ENCODE peak calls at places on chromosomes 11 and 22, in four cellular contexts. One of them, this sample, is unnamed. For H3K4me1, the result is how much of the 10 kb centered on the place peaks cover.

GRCh38 chr22:37750596-37751162 is 53.8 kb downstream of the TRIOBP start:
- DNase-seq in HAP-1: no peak
- DNase-seq in left ventricle myocardium inferior: no peak
- DNase-seq in neuronal stem cell: no peak
- DNase-seq in this sample: no peak

GRCh38 chr11:125224391-125225015 is 60.0 kb downstream of the PKNOX2 start:
- DNase-seq in left ventricle myocardium inferior: no peak
- DNase-seq in HAP-1: peak
- DNase-seq in neuronal stem cell: no peak
- DNase-seq in this sample: no peak

GRCh38 chr22:47367993-47368945 is 605.8 kb downstream of the TBC1D22A start:
- DNase-seq in left ventricle myocardium inferior: no peak
- DNase-seq in HAP-1: no peak
- DNase-seq in neuronal stem cell: no peak
- DNase-seq in this sample: no peak

GRCh38 chr11:123166095-123166559 is 28.9 kb downstream of the CLMP start:
- DNase-seq in left ventricle myocardium inferior: peak
- DNase-seq in HAP-1: peak
- DNase-seq in neuronal stem cell: peak
- DNase-seq in this sample: peak

GRCh38 chr11:12573707-12574106 is 100.5 kb upstream of the TEAD1 start:
- DNase-seq in neuronal stem cell: no peak
- DNase-seq in left ventricle myocardium inferior: no peak
- DNase-seq in HAP-1: no peak
- DNase-seq in this sample: no peak

GRCh38 chr22:48772286-48772907 is 1055.3 kb downstream of the BRD1 start:
- DNase-seq in HAP-1: no peak
- DNase-seq in neuronal stem cell: no peak
- DNase-seq in left ventricle myocardium inferior: no peak
- DNase-seq in this sample: no peak

GRCh38 chr11:44726278-44727113 is at the start of gene TSPAN18:
- DNase-seq in neuronal stem cell: peak
- DNase-seq in HAP-1: peak
- DNase-seq in left ventricle myocardium inferior: peak
- DNase-seq in this sample: no peak

GRCh38 chr11:291281-292210 is 2.6 kb downstream of the PGGHG start:
- DNase-seq in left ventricle myocardium inferior: peak
- DNase-seq in neuronal stem cell: no peak
- DNase-seq in HAP-1: no peak
- DNase-seq in this sample: no peak

GRCh38 chr11:117520201-117520600 is 192.5 kb downstream of the CEP164 start:
- DNase-seq in left ventricle myocardium inferior: no peak
- DNase-seq in neuronal stem cell: no peak
- DNase-seq in HAP-1: no peak
- DNase-seq in this sample: no peak

GRCh38 chr22:36220457-36220921 is 18.8 kb downstream of the APOL2 start:
- DNase-seq in HAP-1: no peak
- DNase-seq in left ventricle myocardium inferior: no peak
- DNase-seq in neuronal stem cell: no peak
- DNase-seq in this sample: no peak

GRCh38 chr11:72004515-72005346 is 6.0 kb downstream of the IL18BP start:
- DNase-seq in neuronal stem cell: no peak
- DNase-seq in HAP-1: no peak
- DNase-seq in left ventricle myocardium inferior: no peak
- DNase-seq in this sample: no peak

GRCh38 chr11:134636071-134636470 is 224.0 kb upstream of the B3GAT1 start:
- DNase-seq in left ventricle myocardium inferior: no peak
- DNase-seq in HAP-1: no peak
- DNase-seq in neuronal stem cell: no peak
- DNase-seq in this sample: no peak

GRCh38 chr11:105399505-105399904 is 210.4 kb upstream of the GRIA4 start:
- DNase-seq in HAP-1: no peak
- DNase-seq in left ventricle myocardium inferior: no peak
- DNase-seq in neuronal stem cell: no peak
- DNase-seq in this sample: no peak

DNA sequence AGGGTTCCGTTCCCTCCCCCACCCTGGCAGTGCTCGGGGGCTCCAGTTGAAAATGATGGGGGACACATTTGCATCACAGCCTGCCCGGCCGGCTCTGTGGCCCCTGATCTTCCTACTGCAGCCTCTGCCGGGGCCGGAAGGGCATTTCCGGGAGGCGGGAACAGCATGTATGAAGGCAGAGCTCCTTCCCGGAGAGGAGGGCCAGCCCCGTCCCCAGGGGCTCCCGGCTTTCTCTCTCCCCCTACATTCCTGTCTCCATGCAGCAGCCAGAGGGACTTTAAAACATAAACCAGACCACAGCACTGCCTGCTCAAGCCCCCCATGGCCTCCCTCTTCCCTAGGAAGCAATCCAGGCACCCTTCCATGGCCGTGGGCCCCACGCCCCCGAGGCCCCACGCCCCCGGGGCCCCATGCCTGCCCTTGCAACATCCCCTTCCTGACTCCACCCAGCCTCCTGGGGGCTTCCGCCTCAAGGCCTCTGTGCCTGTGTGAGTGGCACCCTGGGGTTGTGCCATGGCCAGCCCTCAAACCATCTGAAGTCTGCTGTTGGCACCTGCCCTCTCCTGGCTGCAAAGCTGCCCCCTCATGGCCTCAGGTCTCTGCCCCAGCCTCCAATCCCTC is 73.1 kb downstream of the CDKN1C start:
- DNase-seq in neuronal stem cell: no peak
- DNase-seq in HAP-1: no peak
- DNase-seq in left ventricle myocardium inferior: peak
- DNase-seq in this sample: no peak
- H3K4me3 ChIP-seq in neuronal stem cell: no peak
- H3K4me3 ChIP-seq in HAP-1: no peak
- H3K4me3 ChIP-seq in left ventricle myocardium inferior: peak
- H3K4me3 ChIP-seq in this sample: no peak

GRCh38 chr22:31919730-31920129 is 24.6 kb upstream of the YWHAH start:
- DNase-seq in neuronal stem cell: no peak
- DNase-seq in HAP-1: no peak
- DNase-seq in left ventricle myocardium inferior: no peak
- DNase-seq in this sample: no peak
- H3K4me1 ChIP-seq in neuronal stem cell: under half
- H3K4me1 ChIP-seq in HAP-1: under half
- H3K4me1 ChIP-seq in left ventricle myocardium inferior: under half
- H3K4me1 ChIP-seq in this sample: under half

GRCh38 chr11:76704171-76704948 is 33.8 kb upstream of the LRRC32 start:
- DNase-seq in HAP-1: peak
- DNase-seq in neuronal stem cell: no peak
- DNase-seq in left ventricle myocardium inferior: no peak
- DNase-seq in this sample: peak
- H3K4me3 ChIP-seq in HAP-1: no peak
- H3K4me3 ChIP-seq in neuronal stem cell: no peak
- H3K4me3 ChIP-seq in left ventricle myocardium inferior: no peak
- H3K4me3 ChIP-seq in this sample: no peak

GRCh38 chr11:10322401-10322800 is 17.5 kb downstream of the ADM start:
- DNase-seq in neuronal stem cell: no peak
- DNase-seq in left ventricle myocardium inferior: no peak
- DNase-seq in HAP-1: no peak
- DNase-seq in this sample: no peak

GRCh38 chr11:10325398-10326079 is 20.7 kb downstream of the ADM start:
- DNase-seq in neuronal stem cell: no peak
- DNase-seq in HAP-1: no peak
- DNase-seq in left ventricle myocardium inferior: no peak
- DNase-seq in this sample: no peak

GRCh38 chr11:10322830-10323792 is 18.2 kb downstream of the ADM start:
- DNase-seq in HAP-1: peak
- DNase-seq in left ventricle myocardium inferior: peak
- DNase-seq in neuronal stem cell: no peak
- DNase-seq in this sample: no peak

GRCh38 chr11:10324474-10324873 is 19.6 kb downstream of the ADM start:
- DNase-seq in HAP-1: no peak
- DNase-seq in neuronal stem cell: no peak
- DNase-seq in left ventricle myocardium inferior: no peak
- DNase-seq in this sample: no peak

GRCh38 chr11:10323793-10324170 is 18.9 kb downstream of the ADM start:
- DNase-seq in neuronal stem cell: no peak
- DNase-seq in left ventricle myocardium inferior: no peak
- DNase-seq in HAP-1: no peak
- DNase-seq in this sample: no peak
- H3K4me1 ChIP-seq in neuronal stem cell: under half
- H3K4me1 ChIP-seq in left ventricle myocardium inferior: half or more
- H3K4me1 ChIP-seq in HAP-1: under half
- H3K4me1 ChIP-seq in this sample: under half

GRCh38 chr11:13699870-13700269 is 31.4 kb downstream of the FAR1 start:
- DNase-seq in HAP-1: no peak
- DNase-seq in left ventricle myocardium inferior: no peak
- DNase-seq in neuronal stem cell: no peak
- DNase-seq in this sample: no peak
- H3K4me3 ChIP-seq in HAP-1: no peak
- H3K4me3 ChIP-seq in left ventricle myocardium inferior: no peak
- H3K4me3 ChIP-seq in neuronal stem cell: no peak
- H3K4me3 ChIP-seq in this sample: no peak

DNA sequence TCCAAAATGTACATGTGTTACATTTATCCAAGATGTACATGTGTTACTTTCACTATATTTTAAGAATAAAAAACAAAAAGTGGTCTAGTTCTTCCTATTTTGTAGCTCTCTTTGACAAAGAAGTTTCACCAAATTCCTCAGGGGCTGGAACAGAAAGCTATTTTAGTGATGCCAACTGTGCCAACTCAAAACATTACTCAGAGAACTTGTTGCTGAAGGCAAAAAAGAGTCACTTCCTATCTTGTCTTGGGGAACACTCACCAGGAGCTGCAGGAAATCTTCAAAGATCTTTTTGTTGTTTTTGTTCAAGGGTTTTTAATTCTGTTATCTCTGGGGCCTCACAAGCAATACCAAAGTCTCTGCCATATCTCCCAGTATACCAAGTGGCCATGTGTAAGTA is 13.6 kb upstream of the EED start:
- DNase-seq in neuronal stem cell: no peak
- DNase-seq in left ventricle myocardium inferior: no peak
- DNase-seq in HAP-1: no peak
- DNase-seq in this sample: no peak
- H3K4me1 ChIP-seq in neuronal stem cell: under half
- H3K4me1 ChIP-seq in left ventricle myocardium inferior: under half
- H3K4me1 ChIP-seq in HAP-1: under half
- H3K4me1 ChIP-seq in this sample: under half

GRCh38 chr11:94597896-94598295 is 30.7 kb downstream of the PIWIL4 start:
- DNase-seq in left ventricle myocardium inferior: no peak
- DNase-seq in neuronal stem cell: no peak
- DNase-seq in HAP-1: no peak
- DNase-seq in this sample: no peak

GRCh38 chr11:94599510-94599909 is 32.3 kb downstream of the PIWIL4 start:
- DNase-seq in neuronal stem cell: no peak
- DNase-seq in left ventricle myocardium inferior: no peak
- DNase-seq in HAP-1: no peak
- DNase-seq in this sample: no peak

GRCh38 chr11:94604496-94604895 is 37.3 kb downstream of the PIWIL4 start:
- DNase-seq in HAP-1: no peak
- DNase-seq in neuronal stem cell: no peak
- DNase-seq in left ventricle myocardium inferior: no peak
- DNase-seq in this sample: no peak

GRCh38 chr11:94603587-94603986 is 36.4 kb downstream of the PIWIL4 start:
- DNase-seq in left ventricle myocardium inferior: no peak
- DNase-seq in neuronal stem cell: no peak
- DNase-seq in HAP-1: no peak
- DNase-seq in this sample: no peak

DNA sequence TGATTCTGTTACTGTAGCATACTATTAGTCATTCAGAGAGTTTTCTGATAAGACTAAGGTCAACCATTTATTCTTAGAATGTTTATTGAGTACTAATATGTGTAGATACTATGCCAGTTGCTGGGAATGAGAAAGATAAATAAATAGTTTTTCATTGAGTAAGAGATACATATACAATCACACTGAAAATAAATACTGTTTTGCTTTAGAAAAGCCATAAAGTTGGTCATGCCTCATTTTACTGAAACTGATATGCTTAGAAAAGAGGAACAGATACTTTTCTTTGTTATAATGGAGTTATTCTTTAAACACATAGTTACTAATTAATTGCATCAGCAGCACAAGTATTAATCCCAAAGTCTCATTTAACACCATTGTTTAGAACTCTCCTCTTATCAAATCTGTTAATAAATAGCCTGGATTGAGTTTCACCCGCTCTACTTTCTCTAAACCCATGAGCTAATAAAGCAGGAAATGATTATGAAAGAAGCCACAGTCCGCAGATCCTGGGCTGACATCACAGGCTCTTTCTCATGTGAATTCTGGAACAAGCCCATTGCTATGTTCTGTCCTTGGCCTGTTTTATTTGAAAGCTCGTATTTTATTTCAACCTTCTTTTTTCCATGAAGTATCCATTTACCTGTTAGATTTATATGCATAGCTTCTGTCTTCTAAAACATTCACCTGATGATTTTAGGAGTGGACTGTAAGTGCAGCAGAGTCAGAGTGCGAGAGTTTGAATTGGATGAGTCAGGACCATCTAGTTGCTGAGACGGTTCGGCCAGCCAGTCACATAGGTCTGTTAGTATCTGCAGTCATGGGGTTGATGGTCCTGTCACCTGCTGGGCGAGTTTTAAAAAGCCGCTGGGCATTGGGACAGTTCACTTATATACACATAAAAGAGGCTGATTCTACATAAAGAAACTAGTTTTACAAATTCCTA is 35.5 kb downstream of the PIWIL4 start:
- DNase-seq in neuronal stem cell: peak
- DNase-seq in HAP-1: peak
- DNase-seq in left ventricle myocardium inferior: peak
- DNase-seq in this sample: no peak
- H3K4me3 ChIP-seq in neuronal stem cell: no peak
- H3K4me3 ChIP-seq in HAP-1: no peak
- H3K4me3 ChIP-seq in left ventricle myocardium inferior: no peak
- H3K4me3 ChIP-seq in this sample: no peak

GRCh38 chr22:24434472-24435322 is 7.3 kb downstream of the ADORA2A start:
- DNase-seq in HAP-1: no peak
- DNase-seq in neuronal stem cell: no peak
- DNase-seq in left ventricle myocardium inferior: no peak
- DNase-seq in this sample: no peak
- H3K4me1 ChIP-seq in HAP-1: under half
- H3K4me1 ChIP-seq in neuronal stem cell: under half
- H3K4me1 ChIP-seq in left ventricle myocardium inferior: half or more
- H3K4me1 ChIP-seq in this sample: under half

DNA sequence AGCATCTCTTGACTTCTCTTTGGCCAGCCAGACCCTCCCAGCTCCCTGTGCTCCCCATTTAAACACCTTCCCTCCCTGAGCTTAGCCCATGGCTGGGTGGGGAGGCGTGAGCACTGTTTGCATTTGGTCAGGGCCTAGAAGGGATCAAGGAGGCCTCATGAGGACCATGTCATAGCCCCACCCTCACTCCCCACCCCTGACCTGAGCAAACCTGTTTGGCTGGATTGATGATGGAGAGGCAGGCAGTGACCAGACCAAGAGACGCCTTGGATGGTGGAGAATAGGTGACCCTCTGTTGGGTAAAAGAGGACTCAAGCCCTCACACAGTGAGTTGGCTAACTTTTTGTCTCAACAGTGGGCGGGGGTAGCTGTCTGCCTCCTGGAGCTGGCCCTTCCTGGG is 49.9 kb downstream of the ST3GAL4 start:
- DNase-seq in left ventricle myocardium inferior: no peak
- DNase-seq in HAP-1: no peak
- DNase-seq in neuronal stem cell: no peak
- DNase-seq in this sample: no peak
- H3K4me3 ChIP-seq in left ventricle myocardium inferior: no peak
- H3K4me3 ChIP-seq in HAP-1: no peak
- H3K4me3 ChIP-seq in neuronal stem cell: no peak
- H3K4me3 ChIP-seq in this sample: no peak

This sample was measured in iPS DF 6.9.